ENCODE peak calls at places on chromosome 12, in five cellular contexts. V is CD4-positive, alpha-beta T cell; D is pancreas; K is upper lobe of right lung; E is CD4-positive, CD25-positive, alpha-beta regulatory T cell. C is an unnamed sample.

GRCh38 chr12:43880547-43880946 is 44.7 kb downstream of the TMEM117 start:
- DNase-seq in V (no peak), D (no peak), K (no peak), E (no peak), C (no peak)

GRCh38 chr12:91205791-91206190 is 23.2 kb upstream of the DCN start:
- DNase-seq in V (no peak), D (no peak), K (no peak), E (no peak), C (no peak)

GRCh38 chr12:52526511-52526951 is 6.3 kb upstream of the KRT5 start:
- DNase-seq in V (no peak), D (no peak), K (no peak), E (no peak), C (no peak)

GRCh38 chr12:79547044-79547734 is 143.6 kb downstream of the PAWR start:
- DNase-seq in V (no peak), D (no peak), K (no peak), E (no peak), C (no peak)

GRCh38 chr12:15580431-15580830 is 208.8 kb downstream of the EPS8 start:
- DNase-seq in V (peak), D (no peak), K (no peak), E (peak), C (no peak)

GRCh38 chr12:3247596-3248270 is 170.6 kb downstream of the TSPAN9 start:
- DNase-seq in V (no peak), D (no peak), K (no peak), E (no peak), C (no peak)

GRCh38 chr12:23084236-23084995 is 459.4 kb downstream of the ETNK1 start:
- DNase-seq in V (no peak), D (no peak), K (no peak), E (no peak), C (no peak)

GRCh38 chr12:97404549-97404948 is 58.1 kb upstream of the RMST start:
- DNase-seq in V (no peak), D (no peak), K (no peak), E (no peak), C (no peak)

GRCh38 chr12:117111386-117112267 is 12.4 kb upstream of the TESC start:
- DNase-seq in V (no peak), D (no peak), K (peak), E (no peak), C (no peak)

GRCh38 chr12:7542813-7543212 is 39.2 kb upstream of the CD163 start:
- DNase-seq in V (no peak), D (no peak), K (no peak), E (no peak), C (no peak)

GRCh38 chr12:49366652-49367380 is 446 bp upstream of the SPATS2 start:
- DNase-seq in V (peak), D (peak), K (peak), E (peak), C (peak)

GRCh38 chr12:12909995-12910391 is 18.6 kb downstream of the GPRC5A start:
- DNase-seq in V (no peak), D (no peak), K (no peak), E (no peak), C (no peak)

GRCh38 chr12:94875525-94875924 is 128.0 kb downstream of the NDUFA12 start:
- DNase-seq in V (no peak), D (no peak), K (no peak), E (no peak), C (no peak)

GRCh38 chr12:98698603-98699463 is 53.7 kb downstream of the APAF1 start:
- DNase-seq in V (peak), D (no peak), K (no peak), E (peak), C (peak)

DNA sequence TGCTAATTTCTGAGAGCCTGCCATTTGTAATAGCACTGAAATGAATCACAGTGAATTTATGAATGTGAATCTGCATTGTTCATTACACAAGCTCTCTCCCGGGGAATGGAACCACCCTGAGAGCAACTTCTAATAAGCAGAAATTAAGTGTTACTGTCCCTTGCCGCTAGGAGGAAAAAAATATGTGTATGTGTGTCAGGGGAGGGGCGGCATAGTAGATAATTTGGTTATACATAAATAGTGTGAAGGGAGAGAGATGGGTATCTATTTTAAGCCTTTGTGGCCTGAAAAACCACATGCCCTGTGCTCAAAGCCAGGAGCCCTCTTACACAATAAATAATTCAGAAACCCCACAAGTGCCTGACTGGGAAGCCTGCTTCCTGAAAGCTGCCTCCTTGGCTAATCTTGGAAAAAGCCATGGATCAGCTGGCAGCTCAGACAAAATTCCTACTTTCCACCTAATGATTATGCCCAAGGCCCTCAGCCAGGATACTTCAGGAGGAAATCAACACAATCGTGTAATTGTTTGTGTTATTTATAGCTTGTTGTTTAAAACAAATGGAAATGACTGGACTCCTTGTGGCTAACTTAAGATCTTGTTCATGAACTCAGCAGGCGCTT is 366.2 kb upstream of the KITLG start:
- DNase-seq in V (no peak), D (no peak), K (no peak), E (no peak), C (no peak)
- H3K27ac ChIP-seq in V (no peak), D (no peak), K (peak), E (no peak), C (no peak)

DNA sequence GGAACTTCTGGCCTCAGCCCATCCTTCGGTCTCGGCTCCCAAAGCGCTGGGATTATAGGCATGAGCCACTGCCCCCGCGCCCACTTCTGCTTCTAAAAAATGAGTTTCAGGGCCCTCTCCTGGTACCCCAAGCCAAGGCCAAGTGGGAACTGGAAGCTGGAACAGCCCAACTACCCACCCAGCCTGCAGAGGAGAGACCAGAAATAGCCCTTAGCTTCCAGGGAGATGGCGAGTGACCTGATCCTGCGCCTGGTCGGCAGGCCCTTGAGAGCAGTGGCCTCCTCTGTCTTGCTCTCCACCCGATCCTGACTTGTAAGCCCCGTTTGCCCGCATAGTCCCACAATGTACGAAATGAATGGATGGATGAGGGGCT is 31.2 kb upstream of the PLEKHG6 start:
- DNase-seq in V (no peak), D (no peak), K (peak), E (no peak), C (no peak)
- H3K27ac ChIP-seq in V (no peak), D (peak), K (peak), E (no peak), C (no peak)

DNA sequence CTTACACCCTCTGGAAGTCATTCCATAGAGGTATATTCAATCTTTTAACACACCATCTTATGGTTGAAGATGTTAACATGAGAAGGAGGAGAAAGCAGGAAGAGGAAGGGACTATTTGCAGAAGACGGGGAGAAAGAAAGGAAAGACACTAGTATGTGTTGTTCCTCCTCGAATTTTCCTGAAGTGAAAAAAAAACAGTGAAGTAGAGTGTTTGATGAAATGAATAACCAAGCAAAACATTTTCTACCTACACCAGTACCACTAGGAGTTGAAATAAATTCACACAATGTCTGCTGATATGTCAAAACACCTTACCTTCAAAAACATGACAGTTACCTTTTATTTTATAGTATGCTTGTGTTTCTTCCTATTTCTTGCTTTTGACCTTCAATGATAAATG is 1.4 kb upstream of the CNOT2 start:
- DNase-seq in V (no peak), D (no peak), K (no peak), E (no peak), C (no peak)
- H3K27ac ChIP-seq in V (no peak), D (no peak), K (peak), E (peak), C (no peak)

GRCh38 chr12:132505852-132506219 is 15.9 kb downstream of the FBRSL1 start:
- DNase-seq in V (no peak), D (no peak), K (no peak), E (no peak), C (no peak)
- H3K27ac ChIP-seq in V (no peak), D (peak), K (no peak), E (peak), C (no peak)

DNA sequence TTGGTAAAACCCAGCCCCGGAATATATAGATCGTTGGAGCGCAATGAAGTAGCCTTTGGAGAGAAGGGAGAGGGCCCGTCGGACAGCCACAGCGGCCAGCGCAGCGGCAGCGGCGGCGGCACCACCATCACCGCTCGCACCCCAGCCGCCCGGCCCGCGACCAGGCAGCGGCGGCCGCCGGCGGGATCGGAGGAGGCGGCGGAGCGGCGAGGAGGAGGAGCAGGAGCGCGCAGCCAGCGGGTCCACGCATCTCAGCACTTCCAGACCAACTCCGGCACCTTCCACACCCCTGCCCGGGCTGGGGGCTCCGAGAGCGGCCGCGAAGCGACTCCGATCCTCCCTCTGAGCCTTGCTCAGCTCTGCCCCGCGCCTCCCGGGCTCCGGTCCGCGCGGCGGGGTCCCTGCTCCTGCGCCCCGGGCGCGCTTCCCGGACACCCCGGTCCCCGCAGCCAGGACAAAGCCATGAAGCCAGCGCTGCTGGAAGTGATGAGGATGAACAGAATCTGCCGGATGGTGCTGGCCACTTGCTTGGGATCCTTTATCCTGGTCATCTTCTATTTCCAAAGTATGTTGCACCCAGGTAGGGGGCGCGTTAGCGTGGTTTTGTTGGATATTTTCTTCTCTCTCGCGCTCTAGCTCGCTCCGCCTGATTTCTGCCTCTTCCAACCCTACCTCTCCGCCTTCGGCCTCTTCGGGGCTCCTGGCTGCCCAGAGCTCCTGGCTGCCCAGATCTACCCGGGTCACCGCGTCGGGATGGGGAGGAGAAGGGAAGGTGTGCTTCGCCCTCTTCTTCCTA is 400 bp downstream of the CHST11 start:
- DNase-seq in V (peak), D (peak), K (peak), E (peak), C (no peak)
- H3K27ac ChIP-seq in V (peak), D (no peak), K (peak), E (peak), C (peak)

DNA sequence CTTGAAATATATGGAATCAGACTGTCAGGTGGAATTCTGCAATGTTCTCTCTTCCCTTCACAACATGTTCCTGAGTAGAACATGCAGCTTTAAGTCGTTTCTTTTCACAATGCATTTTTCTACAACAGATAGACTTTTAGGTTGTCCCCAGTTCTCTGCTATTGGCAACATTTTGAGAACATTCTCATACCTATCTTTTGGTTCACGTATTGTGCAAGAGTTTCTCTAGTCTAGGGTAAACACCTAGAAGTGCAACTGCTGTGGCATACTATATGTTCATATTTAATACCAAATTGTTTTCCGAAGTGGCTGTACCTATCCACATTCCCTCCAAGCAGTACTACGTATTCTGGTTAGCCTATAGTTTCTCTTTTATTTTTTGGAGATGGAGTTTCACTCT is 32.1 kb downstream of the PPTC7 start:
- DNase-seq in V (no peak), D (no peak), K (no peak), E (no peak), C (no peak)
- H3K27ac ChIP-seq in V (no peak), D (no peak), K (no peak), E (no peak), C (no peak)

GRCh38 chr12:68180792-68181744 is 21.5 kb upstream of the IFNG start:
- DNase-seq in V (no peak), D (no peak), K (no peak), E (peak), C (no peak)
- H3K27ac ChIP-seq in V (peak), D (no peak), K (no peak), E (peak), C (no peak)

C was measured in caudate nucleus.